ENCODE peak calls at places on chromosomes 11 and 22, in ten cellular contexts. U, H, N, T, G, O, V, I, P and B are unnamed samples.

GRCh38 chr11:16981651-16982194 is 32.5 kb downstream of the PLEKHA7 start:
- DNase-seq in T (peak), N (peak), I (no peak), G (no peak), P (no peak), V (no peak), H (peak), U (no peak), O (no peak), B (no peak)

GRCh38 chr11:112016088-112016764 is 9.0 kb upstream of the DLAT start:
- DNase-seq in I (no peak), O (peak), N (no peak), P (no peak), U (peak), T (no peak), G (no peak), V (no peak), H (no peak), B (no peak)

GRCh38 chr11:32752001-32752400 is 42.5 kb downstream of the CCDC73 start:
- DNase-seq in U (no peak), I (no peak), G (no peak), O (peak), V (no peak), T (no peak), H (no peak), P (no peak), N (no peak), B (peak)

GRCh38 chr11:125350206-125351044 is 145.6 kb downstream of the FEZ1 start:
- DNase-seq in U (no peak), H (no peak), O (no peak), P (no peak), G (no peak), T (no peak), N (no peak), V (no peak), I (peak), B (no peak)

GRCh38 chr11:134272381-134273316 is 3.5 kb upstream of the GLB1L3 start:
- DNase-seq in V (no peak), G (peak), P (no peak), H (peak), N (no peak), I (no peak), T (no peak), U (no peak), O (no peak), B (no peak)

GRCh38 chr11:119167933-119168332 is 592 bp upstream of the NLRX1 start:
- DNase-seq in T (no peak), V (no peak), H (no peak), G (no peak), O (no peak), N (no peak), I (no peak), P (no peak), U (no peak), B (no peak)

GRCh38 chr11:60872952-60873524 is 5.7 kb downstream of the ZP1 start:
- DNase-seq in G (no peak), O (peak), P (peak), V (no peak), N (peak), U (peak), I (peak), T (peak), H (no peak), B (no peak)

GRCh38 chr11:32870676-32871075 is 21.9 kb upstream of the QSER1 start:
- DNase-seq in T (no peak), O (no peak), V (no peak), P (no peak), I (no peak), H (no peak), N (no peak), U (no peak), G (no peak), B (peak)

GRCh38 chr22:33743756-33744155 is 176.5 kb downstream of the LARGE1 start:
- DNase-seq in N (no peak), P (no peak), V (no peak), H (no peak), U (no peak), O (no peak), G (no peak), I (no peak), T (no peak), B (no peak)

GRCh38 chr11:2943711-2944118 is 14.5 kb upstream of the PHLDA2 start:
- DNase-seq in U (no peak), H (no peak), G (no peak), P (no peak), O (no peak), I (peak), T (peak), N (no peak), V (no peak), B (no peak)

GRCh38 chr22:42152661-42153270 is 22.2 kb upstream of the CYP2D6 start:
- DNase-seq in T (no peak), V (no peak), H (no peak), G (no peak), N (no peak), I (no peak), U (no peak), O (no peak), P (no peak), B (no peak)

GRCh38 chr22:28882545-28882877 is 861 bp upstream of the ZNRF3 start:
- DNase-seq in O (no peak), T (no peak), V (no peak), G (no peak), H (no peak), P (no peak), I (no peak), U (no peak), N (no peak), B (peak)